ENCODE peak calls at places on chromosomes 11 and 22, in nine cellular contexts. L, D, K, M, Z, R, B, A and U are unnamed samples.

GRCh38 chr11:69292221-69292648 is 1.7 kb upstream of the MYEOV start:
- DNase-seq in L (no peak), D (no peak), K (peak), M (no peak), Z (no peak), R (no peak), B (no peak), A (no peak), U (no peak)

GRCh38 chr11:30453705-30454104 is 130.8 kb downstream of the ARL14EP start:
- DNase-seq in L (no peak), D (no peak), K (no peak), M (no peak), Z (no peak), R (no peak), B (no peak), A (no peak), U (no peak)

GRCh38 chr11:119727523-119728081 is 1.4 kb downstream of the NECTIN1 start:
- DNase-seq in L (peak), D (no peak), K (no peak), M (peak), Z (no peak), R (no peak), B (no peak), A (no peak), U (no peak)

GRCh38 chr11:4041731-4042391 is 52.7 kb upstream of the RRM1 start:
- DNase-seq in L (no peak), D (no peak), K (no peak), M (no peak), Z (no peak), R (no peak), B (no peak), A (no peak), U (no peak)

GRCh38 chr11:102793677-102794290 is 4.2 kb downstream of the MMP1 start:
- DNase-seq in L (no peak), D (no peak), K (no peak), M (no peak), Z (no peak), R (no peak), B (no peak), A (no peak), U (no peak)

GRCh38 chr22:41285441-41285819 is 557 bp downstream of the RANGAP1 start:
- DNase-seq in L (peak), D (peak), K (peak), M (peak), Z (peak), R (no peak), B (peak), A (peak), U (no peak)

GRCh38 chr11:11978792-11979486 is 29.5 kb downstream of the DKK3 start:
- DNase-seq in L (no peak), D (peak), K (no peak), M (peak), Z (no peak), R (no peak), B (no peak), A (peak), U (no peak)

GRCh38 chr11:78050964-78051831 is 12.5 kb upstream of the THRSP start:
- DNase-seq in L (no peak), D (peak), K (no peak), M (no peak), Z (no peak), R (no peak), B (no peak), A (no peak), U (no peak)

GRCh38 chr11:124644426-124645280 is 22.0 kb downstream of the TBRG1 start:
- DNase-seq in L (peak), D (peak), K (no peak), M (peak), Z (peak), R (peak), B (no peak), A (peak), U (peak)

GRCh38 chr11:114938799-114939198 is 260.5 kb downstream of the NXPE2 start:
- DNase-seq in L (no peak), D (no peak), K (no peak), M (no peak), Z (no peak), R (no peak), B (no peak), A (no peak), U (no peak)

GRCh38 chr11:20544536-20545237 is 54.7 kb upstream of the SLC6A5 start:
- DNase-seq in L (no peak), D (no peak), K (no peak), M (no peak), Z (no peak), R (no peak), B (no peak), A (no peak), U (no peak)

GRCh38 chr11:106087815-106088435 is 10.5 kb downstream of the AASDHPPT start:
- DNase-seq in L (peak), D (peak), K (peak), M (peak), Z (no peak), R (peak), B (peak), A (no peak), U (peak)